ENCODE peak calls at places on chromosomes 12 and 14, in ten cellular contexts. E is dorsolateral prefrontal cortex, Z is Panc1, L is AG10803, M is SK-N-SH, Y is AG09319, O is choroid plexus epithelial cell, T is astrocyte of the spinal cord, X is WTC11, J is nephron progenitor cell. R is an unnamed sample.

GRCh38 chr12:12714276-12715001 is 2.7 kb upstream of the CDKN1B start:
- DNase-seq in X (no peak), M (no peak), E (no peak), L (no peak), Z (no peak), J (peak), Y (no peak), T (peak), O (peak), R (no peak)

GRCh38 chr14:76672123-76672522 is 89.1 kb upstream of the VASH1 start:
- DNase-seq in L (no peak), E (no peak), Y (no peak), X (no peak), Z (no peak), J (no peak), T (no peak), M (no peak), O (no peak), R (no peak)

GRCh38 chr14:41607966-41608663 is 1.4 kb downstream of the LRFN5 start:
- DNase-seq in X (peak), M (no peak), Y (no peak), T (peak), E (peak), L (no peak), O (peak), Z (no peak), J (peak), R (no peak)

GRCh38 chr14:75752907-75753594 is 92.0 kb downstream of the TTLL5 start:
- DNase-seq in Z (no peak), Y (no peak), X (no peak), M (no peak), E (no peak), L (peak), O (peak), J (no peak), T (peak), R (no peak)

GRCh38 chr14:92794547-92794941 is 439 bp downstream of the GOLGA5 start:
- DNase-seq in L (peak), J (peak), M (peak), E (no peak), X (peak), Y (no peak), T (no peak), O (no peak), Z (no peak), R (no peak)

GRCh38 chr12:32257695-32258496 is 141.5 kb upstream of the FGD4 start:
- DNase-seq in T (no peak), J (no peak), L (no peak), M (no peak), Z (no peak), O (no peak), Y (no peak), E (no peak), X (no peak), R (no peak)

GRCh38 chr12:88624911-88625310 is 44.6 kb upstream of the KITLG start:
- DNase-seq in L (peak), Y (no peak), Z (no peak), J (no peak), E (no peak), X (no peak), O (peak), M (no peak), T (peak), R (no peak)

GRCh38 chr12:81896771-81897170 is 137.6 kb upstream of the PPFIA2 start:
- DNase-seq in Y (no peak), X (peak), M (no peak), Z (no peak), L (no peak), J (no peak), T (no peak), O (peak), E (no peak), R (no peak)

GRCh38 chr12:39417916-39418315 is 25.0 kb downstream of the KIF21A start:
- DNase-seq in T (no peak), X (no peak), E (no peak), L (no peak), Y (no peak), Z (no peak), J (no peak), M (no peak), O (no peak), R (peak)

GRCh38 chr12:105538880-105539279 is 208.4 kb downstream of the C12orf75 start:
- DNase-seq in Z (no peak), E (no peak), Y (no peak), M (no peak), T (no peak), L (peak), X (no peak), J (no peak), O (no peak), R (no peak)

DNA sequence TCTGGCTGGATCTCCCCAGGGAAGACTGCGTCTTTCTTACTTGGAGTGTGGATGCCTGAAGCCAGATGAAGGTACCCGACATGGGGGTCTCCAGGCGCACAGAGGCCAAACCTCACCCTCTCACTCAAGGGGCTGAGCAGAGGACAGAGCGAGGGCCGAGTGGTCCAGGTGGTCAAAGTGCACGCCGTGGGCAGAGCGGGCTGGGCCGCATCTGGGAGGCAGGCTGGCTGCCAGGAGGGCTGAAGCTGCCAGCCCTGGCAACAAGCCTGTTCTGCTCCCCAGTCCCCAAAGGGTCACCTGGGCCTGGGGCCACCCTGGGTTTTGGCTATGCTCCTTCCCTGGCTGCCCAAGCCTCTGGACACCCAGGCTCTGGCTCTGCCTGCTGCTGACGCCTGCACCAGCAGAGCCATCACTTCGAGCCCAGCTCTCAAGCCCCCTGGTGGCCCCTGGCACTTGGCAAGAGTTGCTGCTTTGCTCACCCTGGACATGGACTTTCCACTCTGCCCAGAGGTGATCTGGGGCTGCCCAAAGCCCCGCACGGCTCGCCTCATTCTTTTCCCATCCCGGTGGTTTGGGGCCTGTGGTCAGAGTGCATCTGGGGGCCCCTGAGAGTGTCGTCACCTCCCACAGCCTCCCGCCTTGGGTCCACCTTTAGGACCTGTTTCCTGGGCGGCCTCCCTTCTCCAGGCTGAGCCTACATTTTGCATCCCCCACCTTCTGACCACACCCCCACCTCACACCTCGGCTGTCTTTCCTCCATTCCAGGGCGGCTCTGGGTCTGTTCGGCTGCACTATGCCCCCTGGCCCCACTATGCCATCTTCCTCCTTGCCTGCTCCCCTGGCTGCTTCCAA is 2.8 kb downstream of the ADSS1 start:
- DNase-seq in M (no peak), J (peak), T (no peak), E (no peak), Z (no peak), O (no peak), Y (no peak), X (no peak), L (no peak), R (no peak)
- TF ChIP-seq CTCF in M (peak), J (no peak), T (peak), E (no peak), Z (peak), O (peak), Y (no peak), X (peak), L (no peak), R (peak)

GRCh38 chr14:52011557-52011956 is 22.2 kb downstream of the RTRAF start:
- DNase-seq in M (no peak), L (no peak), Z (no peak), Y (no peak), E (no peak), O (no peak), J (no peak), X (no peak), T (no peak), R (no peak)

GRCh38 chr14:52012635-52013034 is 23.3 kb downstream of the RTRAF start:
- DNase-seq in M (no peak), Z (no peak), O (peak), Y (no peak), X (no peak), L (peak), E (no peak), J (no peak), T (peak), R (no peak)

GRCh38 chr14:52014601-52015267 is 25.4 kb downstream of the RTRAF start:
- DNase-seq in X (no peak), L (no peak), J (no peak), E (peak), Z (no peak), O (no peak), T (no peak), M (peak), Y (no peak), R (no peak)

GRCh38 chr14:52015411-52016030 is 26.2 kb downstream of the RTRAF start:
- DNase-seq in O (peak), M (peak), Y (no peak), E (no peak), J (peak), L (no peak), Z (no peak), X (peak), T (peak), R (no peak)

DNA sequence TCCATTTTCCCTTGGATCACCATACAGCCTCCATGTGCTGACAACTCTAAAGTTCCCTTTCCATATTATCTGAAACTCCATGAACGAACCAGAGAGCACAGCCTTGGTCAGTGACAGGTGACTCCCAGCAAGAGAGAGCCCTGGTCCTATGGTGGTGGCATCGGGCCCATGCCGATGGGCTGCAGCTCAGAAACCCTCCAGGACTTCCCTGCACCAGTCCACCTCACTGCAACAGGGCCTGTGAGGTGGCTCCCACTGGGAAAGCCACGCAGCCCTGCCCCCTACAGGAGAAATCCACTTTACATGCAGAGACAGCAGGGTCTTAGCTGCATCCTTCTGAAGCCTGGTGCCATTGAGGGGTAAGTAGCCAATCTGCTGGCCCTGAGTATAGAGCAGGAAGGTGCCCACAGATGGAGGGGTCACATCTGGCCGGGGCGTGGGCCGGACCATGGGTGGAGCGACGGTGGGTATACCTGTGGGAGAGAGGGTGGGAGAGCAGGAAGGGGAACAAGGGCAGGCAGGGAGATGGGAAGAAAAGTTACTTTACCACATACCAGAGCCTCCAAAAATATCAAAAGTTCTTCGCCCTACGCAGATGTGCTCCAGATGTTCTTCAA is 24.7 kb downstream of the RTRAF start:
- DNase-seq in L (no peak), O (no peak), T (no peak), J (peak), X (peak), Z (no peak), E (no peak), M (peak), Y (no peak), R (no peak)
- TF ChIP-seq CTCF in L (no peak), O (peak), T (peak), J (no peak), X (peak), Z (peak), E (peak), M (peak), Y (no peak), R (peak)

GRCh38 chr12:96502949-96503532 is 13.7 kb downstream of the CFAP54 start:
- DNase-seq in Y (no peak), E (no peak), Z (no peak), M (no peak), X (no peak), T (no peak), J (no peak), O (no peak), L (no peak), R (no peak)

GRCh38 chr12:96502477-96502876 is 13.1 kb downstream of the CFAP54 start:
- DNase-seq in J (no peak), T (no peak), E (no peak), M (no peak), L (no peak), O (no peak), Y (no peak), X (no peak), Z (no peak), R (no peak)

GRCh38 chr12:96501139-96501741 is 11.9 kb downstream of the CFAP54 start:
- DNase-seq in Z (no peak), J (no peak), X (no peak), L (peak), M (peak), T (peak), O (peak), E (no peak), Y (no peak), R (peak)

GRCh38 chr12:96501908-96502307 is 12.5 kb downstream of the CFAP54 start:
- DNase-seq in X (no peak), Y (no peak), M (no peak), L (no peak), E (no peak), O (no peak), J (no peak), Z (no peak), T (no peak), R (no peak)

DNA sequence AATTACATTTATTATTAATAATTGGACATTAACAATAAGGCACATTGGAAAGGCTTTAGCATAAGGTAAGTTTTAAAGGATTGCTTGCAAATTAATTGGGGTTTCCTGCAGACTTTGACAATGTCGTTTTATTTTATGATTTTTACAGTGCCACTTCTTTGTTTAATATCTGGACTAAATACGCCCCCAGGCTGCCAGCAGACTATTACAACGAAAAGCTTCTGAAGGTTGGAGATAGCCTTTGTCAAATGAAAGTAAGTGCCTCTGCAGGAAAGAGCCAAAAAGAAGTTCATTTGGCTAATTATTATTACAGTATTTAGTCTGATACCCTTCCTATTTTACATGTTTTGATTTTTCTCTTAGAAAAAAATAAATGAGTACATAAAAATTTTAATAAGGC is 11.3 kb downstream of the CFAP54 start:
- DNase-seq in E (no peak), L (peak), M (no peak), J (no peak), Z (no peak), T (peak), O (peak), X (no peak), Y (no peak), R (no peak)
- TF ChIP-seq CTCF in E (no peak), L (peak), M (peak), J (no peak), Z (no peak), T (peak), O (peak), X (no peak), Y (peak), R (peak)

DNA sequence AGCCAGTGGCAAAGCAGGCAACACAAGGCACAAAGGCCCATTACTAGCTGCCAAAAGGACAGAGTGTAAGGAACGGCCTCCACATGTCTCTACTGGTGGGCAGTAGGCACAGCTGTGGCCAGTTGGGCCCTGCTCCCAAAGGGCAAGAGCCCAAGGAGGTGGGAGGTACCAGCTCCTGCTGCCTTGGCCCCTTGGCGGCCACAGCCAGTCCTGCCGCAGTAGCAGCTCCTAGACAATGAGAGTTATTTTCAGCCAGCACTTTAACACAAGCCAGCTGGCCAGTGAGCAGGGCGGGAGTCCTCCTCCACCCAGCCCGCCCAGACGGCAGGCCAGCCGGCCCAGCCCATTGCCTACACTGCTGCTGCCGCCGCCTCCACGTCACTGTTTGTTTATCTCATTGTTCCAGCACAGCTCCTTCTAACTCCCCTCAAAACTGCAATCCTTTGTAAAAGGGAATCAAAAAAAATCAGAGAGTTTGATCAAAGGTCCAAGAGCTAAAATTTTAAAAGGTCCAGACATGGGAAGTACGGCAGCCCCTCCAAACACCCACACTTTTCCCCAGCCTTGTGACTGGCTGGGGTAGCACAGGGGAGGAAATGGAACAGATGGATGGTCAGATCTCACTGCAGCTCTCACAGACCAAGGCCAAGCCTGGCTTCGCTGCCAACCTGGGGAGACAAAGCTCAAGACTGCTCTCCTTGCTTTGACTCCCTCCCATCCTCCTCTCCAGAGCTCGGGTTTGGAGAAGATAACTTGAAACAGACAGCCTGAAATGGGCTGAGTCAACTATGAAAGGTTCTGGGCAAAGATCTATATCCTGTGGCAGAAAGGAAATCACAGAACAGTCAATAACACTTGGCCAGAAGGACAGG is 33.5 kb downstream of the FMNL3 start:
- DNase-seq in J (peak), X (peak), Z (no peak), E (peak), L (peak), O (peak), M (peak), T (peak), Y (peak), R (no peak)
- TF ChIP-seq CTCF in J (peak), X (no peak), Z (no peak), E (peak), L (peak), O (peak), M (peak), T (peak), Y (peak), R (no peak)